ENCODE peak calls at places on chromosomes 13 and 19, in four cellular contexts. T, F, U and O are unnamed samples.

GRCh38 chr13:111371720-111372119 is 51.3 kb downstream of the TEX29 start:
- DNase-seq in U (no peak), F (no peak), T (no peak), O (no peak)

GRCh38 chr19:45306522-45307027 is 16.1 kb downstream of the CKM start:
- DNase-seq in T (no peak), U (no peak), F (no peak), O (peak)

GRCh38 chr19:19651076-19651475 is 7.6 kb upstream of the GMIP start:
- DNase-seq in T (no peak), F (no peak), U (no peak), O (no peak)

GRCh38 chr19:16330811-16331690 is 6.4 kb downstream of the KLF2 start:
- DNase-seq in U (no peak), F (no peak), T (no peak), O (no peak)

GRCh38 chr19:56966697-56967299 is 126.3 kb upstream of the PEG3 start:
- DNase-seq in T (no peak), F (no peak), U (no peak), O (peak)

GRCh38 chr19:3276341-3276799 is 51.9 kb downstream of the CELF5 start:
- DNase-seq in F (peak), T (peak), U (peak), O (peak)

GRCh38 chr13:48532473-48533206 is at the start of gene RCBTB2:
- DNase-seq in F (peak), U (peak), T (peak), O (peak)

GRCh38 chr19:4866595-4867424 is 657 bp downstream of the PLIN3 start:
- DNase-seq in T (peak), F (peak), U (peak), O (peak)

GRCh38 chr19:41377977-41378707 is 1.8 kb downstream of the TMEM91 start:
- DNase-seq in F (no peak), U (no peak), T (no peak), O (peak)

GRCh38 chr19:40519352-40520322 is 52.8 kb downstream of the SPTBN4 start:
- DNase-seq in U (peak), T (no peak), F (no peak), O (peak)

GRCh38 chr13:97889803-97890202 is 63.7 kb upstream of the IPO5 start:
- DNase-seq in F (no peak), U (no peak), T (no peak), O (no peak)

GRCh38 chr13:21638319-21639282 is 32.3 kb upstream of the FGF9 start:
- DNase-seq in U (no peak), F (no peak), T (peak), O (peak)

GRCh38 chr13:44516771-44517170 is 59.4 kb downstream of the TSC22D1 start:
- DNase-seq in U (no peak), F (no peak), T (no peak), O (no peak)

GRCh38 chr19:38959618-38960017 is 15.9 kb downstream of the FBXO17 start:
- DNase-seq in U (no peak), F (no peak), T (no peak), O (no peak)

GRCh38 chr19:8585894-8586750 is 8.9 kb upstream of the MYO1F start:
- DNase-seq in U (peak), F (peak), T (peak), O (peak)

GRCh38 chr13:95176611-95177259 is 124.5 kb downstream of the ABCC4 start:
- DNase-seq in U (no peak), T (peak), F (no peak), O (no peak)

GRCh38 chr19:48501446-48501960 is 10.1 kb downstream of the LMTK3 start:
- DNase-seq in F (peak), U (peak), T (peak), O (peak)

GRCh38 chr19:12967907-12968306 is 1.5 kb upstream of the DAND5 start:
- DNase-seq in T (no peak), U (no peak), F (no peak), O (no peak)

GRCh38 chr13:77460195-77460594 is 75.3 kb upstream of the SCEL start:
- DNase-seq in F (no peak), U (no peak), T (no peak), O (no peak)

GRCh38 chr13:32216281-32216680 is 98.9 kb downstream of the ZAR1L start:
- DNase-seq in F (no peak), U (no peak), T (no peak), O (no peak)